ENCODE peak calls at places on chromosomes 12 and 14, in ten cellular contexts. W is NCI-H2029 treated with DMSO at 0.1 percent for 48 hours, R is HCEC 1CT, L is LoVo, B is GDM1, Q is BJ, O is HFF-Myc, T is NCI-H1694, V is mesenchymal stem cell, F is NCI-H2081. S is an unnamed sample.
A peak's percentile ranks its signal among the peaks of the same experiment; 100 is the strongest.

GRCh38 chr14:90574640-90575131 is 177.9 kb downstream of the CALM1 start:
- DNase-seq in W (peak; percentile 48), R (no peak), L (no peak), B (no peak), Q (no peak), O (no peak), T (no peak), V (no peak), F (peak; percentile 80), S (no peak)

GRCh38 chr14:75702606-75703261 is 41.7 kb downstream of the TTLL5 start:
- DNase-seq in W (no peak), R (no peak), L (no peak), B (no peak), Q (no peak), O (no peak), T (no peak), V (no peak), F (no peak), S (no peak)

GRCh38 chr14:60656755-60657608 is 7.7 kb upstream of the SIX1 start:
- DNase-seq in W (peak; percentile 92), R (peak; percentile 70), L (peak; percentile 60), B (no peak), Q (no peak), O (no peak), T (no peak), V (peak; percentile 76), F (peak; percentile 49), S (peak; percentile 38)

GRCh38 chr14:99174081-99174851 is 97.7 kb downstream of the BCL11B start:
- DNase-seq in W (no peak), R (no peak), L (no peak), B (no peak), Q (no peak), O (no peak), T (no peak), V (no peak), F (no peak), S (no peak)

GRCh38 chr14:41604793-41605534 is 1.7 kb upstream of the LRFN5 start:
- DNase-seq in W (peak; percentile 64), R (no peak), L (no peak), B (no peak), Q (peak; percentile 18), O (no peak), T (peak; percentile 65), V (peak; percentile 92), F (no peak), S (no peak)

GRCh38 chr14:51023964-51024363 is 70.9 kb downstream of the TRIM9 start:
- DNase-seq in W (no peak), R (no peak), L (no peak), B (no peak), Q (no peak), O (no peak), T (no peak), V (no peak), F (no peak), S (no peak)

GRCh38 chr12:67621926-67622325 is 26.6 kb upstream of the DYRK2 start:
- DNase-seq in W (no peak), R (no peak), L (no peak), B (no peak), Q (no peak), O (no peak), T (no peak), V (no peak), F (no peak), S (no peak)

GRCh38 chr12:77999074-77999715 is 168.5 kb downstream of the NAV3 start:
- DNase-seq in W (no peak), R (no peak), L (no peak), B (peak; percentile 4), Q (no peak), O (no peak), T (no peak), V (no peak), F (no peak), S (no peak)

GRCh38 chr14:63745858-63746425 is 18.1 kb upstream of the SGPP1 start:
- DNase-seq in W (no peak), R (no peak), L (peak; percentile 59), B (no peak), Q (no peak), O (no peak), T (no peak), V (no peak), F (no peak), S (no peak)

GRCh38 chr12:42192258-42192657 is 45.8 kb downstream of the YAF2 start:
- DNase-seq in W (no peak), R (no peak), L (no peak), B (no peak), Q (no peak), O (no peak), T (no peak), V (no peak), F (no peak), S (no peak)

GRCh38 chr12:95736631-95737030 is 53.9 kb downstream of the NTN4 start:
- DNase-seq in W (no peak), R (peak; percentile 8), L (no peak), B (no peak), Q (no peak), O (no peak), T (no peak), V (no peak), F (no peak), S (no peak)

GRCh38 chr12:132162508-132163031 is 18.3 kb downstream of the NOC4L start:
- DNase-seq in W (no peak), R (peak; percentile 72), L (no peak), B (no peak), Q (peak; percentile 50), O (no peak), T (no peak), V (peak; percentile 74), F (no peak), S (no peak)

GRCh38 chr14:21098134-21098891 is at the start of gene ZNF219:
- DNase-seq in W (no peak), R (peak; percentile 10), L (peak; percentile 62), B (peak; percentile 23), Q (no peak), O (no peak), T (peak; percentile 24), V (peak; percentile 52), F (peak; percentile 40), S (peak; percentile 82)

GRCh38 chr14:106209745-106210144 is 683.4 kb downstream of the TMEM121 start:
- DNase-seq in W (no peak), R (no peak), L (no peak), B (no peak), Q (no peak), O (no peak), T (no peak), V (no peak), F (no peak), S (no peak)